ENCODE peak calls at places on chromosomes 3 and 15, in six cellular contexts. U, Y, M, K, S and G are unnamed samples.

GRCh38 chr15:87566236-87566635 is 690.3 kb downstream of the NTRK3 start:
- DNase-seq in U (no peak), Y (no peak), M (no peak), K (no peak), S (no peak), G (no peak)

GRCh38 chr15:27057904-27058645 is 87.1 kb downstream of the GABRG3 start:
- DNase-seq in U (no peak), Y (no peak), M (no peak), K (no peak), S (no peak), G (no peak)

GRCh38 chr3:99818818-99819217 is 1.2 kb downstream of the CMSS1 start:
- DNase-seq in U (no peak), Y (no peak), M (no peak), K (no peak), S (no peak), G (no peak)

GRCh38 chr3:134644731-134645514 is 5.9 kb downstream of the KY start:
- DNase-seq in U (no peak), Y (peak), M (peak), K (no peak), S (no peak), G (no peak)

GRCh38 chr3:177552051-177552450 is 354.8 kb upstream of the TBL1XR1 start:
- DNase-seq in U (no peak), Y (no peak), M (no peak), K (no peak), S (no peak), G (no peak)

GRCh38 chr15:68578960-68579935 is at the start of gene CORO2B:
- DNase-seq in U (no peak), Y (peak), M (peak), K (no peak), S (peak), G (peak)

GRCh38 chr3:71305246-71306206 is 278.0 kb downstream of the FOXP1 start:
- DNase-seq in U (no peak), Y (peak), M (peak), K (no peak), S (peak), G (peak)

GRCh38 chr3:190671658-190672057 is 157.8 kb downstream of the IL1RAP start:
- DNase-seq in U (no peak), Y (no peak), M (no peak), K (peak), S (peak), G (peak)

GRCh38 chr3:32816439-32817194 is 1.2 kb upstream of the TRIM71 start:
- DNase-seq in U (no peak), Y (peak), M (peak), K (peak), S (no peak), G (no peak)

GRCh38 chr3:38114052-38114874 is 22.7 kb downstream of the ACAA1 start:
- DNase-seq in U (peak), Y (no peak), M (no peak), K (no peak), S (no peak), G (no peak)

GRCh38 chr3:127479449-127479848 is 111.1 kb downstream of the TPRA1 start:
- DNase-seq in U (peak), Y (no peak), M (no peak), K (no peak), S (no peak), G (no peak)

GRCh38 chr15:68552773-68553172 is 26.0 kb upstream of the CORO2B start:
- DNase-seq in U (no peak), Y (no peak), M (no peak), K (no peak), S (peak), G (no peak)

GRCh38 chr3:55697177-55697865 is 210.2 kb upstream of the WNT5A start:
- DNase-seq in U (no peak), Y (no peak), M (no peak), K (no peak), S (no peak), G (no peak)

GRCh38 chr3:185754920-185755319 is 69.9 kb downstream of the IGF2BP2 start:
- DNase-seq in U (no peak), Y (no peak), M (no peak), K (no peak), S (no peak), G (no peak)

GRCh38 chr15:75104804-75105557 is 81.6 kb downstream of the PPCDC start:
- DNase-seq in U (no peak), Y (no peak), M (no peak), K (peak), S (peak), G (peak)

GRCh38 chr3:128278761-128279593 is 125.7 kb downstream of the EEFSEC start:
- DNase-seq in U (no peak), Y (peak), M (no peak), K (peak), S (peak), G (no peak)

GRCh38 chr3:41097896-41098496 is 101.3 kb upstream of the CTNNB1 start:
- DNase-seq in U (no peak), Y (no peak), M (no peak), K (no peak), S (no peak), G (no peak)

GRCh38 chr15:90340345-90340744 is 11.7 kb upstream of the ZNF774 start:
- DNase-seq in U (no peak), Y (no peak), M (no peak), K (no peak), S (no peak), G (peak)

GRCh38 chr15:43212299-43212698 is 8.5 kb downstream of the EPB42 start:
- DNase-seq in U (no peak), Y (no peak), M (no peak), K (no peak), S (no peak), G (no peak)

GRCh38 chr15:45114076-45114750 is at the start of the genes DUOX2 and DUOXA2:
- DNase-seq in U (no peak), Y (peak), M (no peak), K (no peak), S (no peak), G (no peak)

GRCh38 chr15:81021321-81021720 is 20.6 kb downstream of the TLNRD1 start:
- DNase-seq in U (no peak), Y (no peak), M (no peak), K (no peak), S (no peak), G (no peak)

GRCh38 chr15:58420579-58421043 is 11.2 kb upstream of the LIPC start:
- DNase-seq in U (no peak), Y (no peak), M (no peak), K (no peak), S (no peak), G (no peak)

GRCh38 chr3:125148836-125149235 is 63.7 kb downstream of the SLC12A8 start:
- DNase-seq in U (peak), Y (no peak), M (no peak), K (peak), S (peak), G (no peak)

GRCh38 chr3:151460240-151460639 is 621 bp downstream of the IGSF10 start:
- DNase-seq in U (no peak), Y (no peak), M (no peak), K (no peak), S (no peak), G (no peak)

GRCh38 chr3:160400048-160400630 is 689 bp downstream of the SMC4 start:
- DNase-seq in U (peak), Y (peak), M (peak), K (peak), S (peak), G (peak)

GRCh38 chr3:183698318-183698731 is 728 bp downstream of the YEATS2 start:
- DNase-seq in U (no peak), Y (peak), M (peak), K (peak), S (peak), G (peak)

GRCh38 chr3:149618151-149619123 is 39.4 kb downstream of the WWTR1 start:
- DNase-seq in U (peak), Y (no peak), M (no peak), K (no peak), S (no peak), G (no peak)

GRCh38 chr3:140552898-140553297 is 125.0 kb upstream of the TRIM42 start:
- DNase-seq in U (no peak), Y (no peak), M (no peak), K (peak), S (no peak), G (no peak)

GRCh38 chr3:99929409-99930139 is 111.9 kb downstream of the CMSS1 start:
- DNase-seq in U (no peak), Y (no peak), M (no peak), K (peak), S (peak), G (no peak)

GRCh38 chr3:196559826-196560225 is 8.5 kb downstream of the WDR53 start:
- DNase-seq in U (no peak), Y (no peak), M (no peak), K (peak), S (peak), G (no peak)

GRCh38 chr3:134860141-134860540 is 65.1 kb downstream of the EPHB1 start:
- DNase-seq in U (no peak), Y (no peak), M (no peak), K (no peak), S (no peak), G (no peak)

GRCh38 chr15:62475595-62475994 is 310.5 kb upstream of the C2CD4B start:
- DNase-seq in U (no peak), Y (no peak), M (no peak), K (no peak), S (no peak), G (no peak)

GRCh38 chr3:172625404-172625803 is 85.5 kb downstream of the NCEH1 start:
- DNase-seq in U (no peak), Y (no peak), M (no peak), K (peak), S (peak), G (no peak)

GRCh38 chr15:87118424-87118823 is 1038.8 kb downstream of the AGBL1 start:
- DNase-seq in U (no peak), Y (no peak), M (no peak), K (no peak), S (no peak), G (no peak)

GRCh38 chr15:90264649-90265048 is 823 bp upstream of the NGRN start:
- DNase-seq in U (no peak), Y (no peak), M (no peak), K (no peak), S (no peak), G (peak)

GRCh38 chr15:61989698-61990097 is 70.5 kb downstream of the VPS13C start:
- DNase-seq in U (no peak), Y (no peak), M (no peak), K (no peak), S (peak), G (no peak)

GRCh38 chr3:105502333-105502732 is 135.6 kb downstream of the ALCAM start:
- DNase-seq in U (no peak), Y (no peak), M (no peak), K (no peak), S (no peak), G (no peak)

GRCh38 chr15:73936181-73936580 is 9.9 kb downstream of the LOXL1 start:
- DNase-seq in U (peak), Y (peak), M (no peak), K (peak), S (peak), G (no peak)

GRCh38 chr15:47732243-47732642 is 14.9 kb downstream of the SEMA6D start:
- DNase-seq in U (no peak), Y (no peak), M (no peak), K (no peak), S (no peak), G (no peak)

GRCh38 chr15:40038654-40039543 is at the start of gene SRP14:
- DNase-seq in U (peak), Y (peak), M (peak), K (peak), S (peak), G (peak)
- TF ChIP-seq CTCF in U (peak), Y (peak), M (no peak), K (no peak), S (no peak), G (no peak)

DNA sequence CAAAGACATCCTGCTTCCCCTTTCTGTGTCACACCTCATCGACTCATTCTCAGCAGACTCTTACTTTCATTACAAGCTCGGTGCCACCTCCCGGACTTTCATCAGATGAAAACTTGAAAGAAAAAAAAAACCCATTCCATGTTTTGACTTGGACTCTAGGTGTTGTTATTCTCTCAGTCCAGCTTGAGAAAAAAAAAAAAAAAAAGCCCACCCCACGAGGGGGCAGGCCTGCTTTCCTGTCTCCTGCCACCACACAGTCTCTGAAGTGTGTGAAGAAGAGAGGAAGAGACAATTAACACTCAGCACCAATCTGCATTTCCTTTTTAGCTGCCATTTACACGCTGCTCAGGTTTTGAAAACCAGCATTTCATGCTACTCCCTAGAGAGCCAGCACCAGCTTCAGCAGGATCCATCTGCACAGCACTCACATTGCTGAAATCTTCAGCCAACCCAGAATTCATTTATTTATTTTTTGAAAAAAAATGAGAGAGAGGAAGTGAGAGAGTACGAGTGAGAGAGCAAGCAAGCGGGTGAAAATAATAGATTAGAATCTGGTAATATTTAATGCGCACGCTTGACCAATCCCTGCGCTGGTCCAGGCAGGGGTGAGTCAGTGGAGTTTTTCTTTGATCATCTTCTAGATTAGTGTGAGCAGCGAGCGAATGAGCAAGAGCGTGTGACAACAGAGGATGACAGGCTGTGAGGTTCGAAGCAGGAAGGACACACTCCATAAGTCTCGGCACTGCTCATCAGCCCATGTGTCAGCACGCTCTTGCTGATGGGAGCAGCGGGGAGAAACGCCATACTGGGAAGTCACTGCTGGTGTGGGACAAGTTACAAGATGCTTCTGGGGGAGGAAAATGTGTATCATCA is 23.5 kb downstream of the ZNF80 start:
- DNase-seq in U (no peak), Y (no peak), M (no peak), K (peak), S (peak), G (peak)
- TF ChIP-seq CTCF in U (no peak), Y (no peak), M (no peak), K (no peak), S (no peak), G (no peak)

GRCh38 chr3:46442591-46443530 is 21.8 kb downstream of the LTF start:
- DNase-seq in U (no peak), Y (peak), M (no peak), K (no peak), S (no peak), G (peak)
- TF ChIP-seq CTCF in U (no peak), Y (peak), M (peak), K (no peak), S (no peak), G (peak)

GRCh38 chr15:70762469-70763119 is 764 bp downstream of the UACA start:
- DNase-seq in U (peak), Y (peak), M (peak), K (peak), S (peak), G (peak)
- TF ChIP-seq CTCF in U (no peak), Y (no peak), M (no peak), K (no peak), S (no peak), G (no peak)

DNA sequence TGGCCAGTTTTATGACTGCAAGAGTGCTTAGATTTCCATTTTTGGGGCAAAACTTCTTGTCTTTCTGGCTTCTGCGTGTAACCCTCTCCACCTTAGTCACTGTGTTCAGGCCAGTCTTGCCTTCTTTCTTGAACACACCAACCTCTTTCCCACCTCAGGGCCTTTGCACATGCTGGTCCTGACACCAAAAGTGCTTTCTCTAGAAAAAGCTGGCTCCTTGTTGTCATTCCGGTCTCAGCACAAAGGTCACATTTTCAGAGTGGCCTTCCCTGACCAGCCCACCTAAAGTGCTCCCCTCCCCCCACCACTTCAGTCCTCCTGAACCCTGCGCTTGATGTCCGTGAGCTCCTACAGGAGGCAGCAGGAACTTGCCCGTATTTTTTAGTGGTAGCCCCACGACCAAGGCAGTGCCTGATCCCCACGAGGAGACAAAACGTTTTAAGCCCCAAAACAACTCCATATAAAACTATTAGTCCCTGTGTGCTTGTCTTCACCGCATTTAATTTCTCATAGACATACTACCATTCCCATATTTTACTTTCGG is 25.5 kb downstream of the CDCP1 start:
- DNase-seq in U (no peak), Y (no peak), M (no peak), K (no peak), S (no peak), G (no peak)
- TF ChIP-seq CTCF in U (no peak), Y (no peak), M (no peak), K (no peak), S (no peak), G (no peak)

GRCh38 chr15:29089731-29090616 is 179.6 kb downstream of the NSMCE3 start:
- DNase-seq in U (no peak), Y (peak), M (no peak), K (peak), S (peak), G (no peak)
- TF ChIP-seq CTCF in U (no peak), Y (peak), M (no peak), K (peak), S (peak), G (no peak)

GRCh38 chr3:194446754-194447153 is 40.0 kb downstream of the ATP13A3 start:
- DNase-seq in U (no peak), Y (no peak), M (no peak), K (no peak), S (no peak), G (no peak)
- TF ChIP-seq CTCF in U (no peak), Y (no peak), M (no peak), K (no peak), S (no peak), G (no peak)

DNA sequence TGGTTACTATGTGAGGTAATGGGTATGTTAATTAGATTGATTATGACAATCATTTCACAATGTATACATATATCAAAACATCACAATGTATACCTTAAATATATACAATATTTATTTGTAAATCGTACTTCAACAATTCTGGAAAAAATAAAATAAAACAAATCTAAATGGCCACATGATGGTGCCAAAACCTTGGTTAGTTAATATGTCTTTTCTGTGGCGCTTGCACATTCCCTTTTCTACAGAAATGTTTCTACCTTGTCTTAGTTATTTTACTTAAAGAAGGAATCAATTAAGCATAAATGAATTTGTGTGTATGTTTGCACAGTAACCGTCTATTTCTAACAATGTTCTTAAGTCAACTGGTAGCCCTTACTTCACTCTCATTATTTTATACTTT is 53.4 kb downstream of the OXSM start:
- DNase-seq in U (no peak), Y (no peak), M (no peak), K (peak), S (peak), G (no peak)
- TF ChIP-seq CTCF in U (no peak), Y (peak), M (peak), K (no peak), S (peak), G (no peak)

GRCh38 chr15:33458421-33458820 is 147.7 kb downstream of the RYR3 start:
- DNase-seq in U (no peak), Y (no peak), M (no peak), K (no peak), S (no peak), G (no peak)

GRCh38 chr15:33454996-33455395 is 144.2 kb downstream of the RYR3 start:
- DNase-seq in U (no peak), Y (no peak), M (no peak), K (no peak), S (no peak), G (no peak)

GRCh38 chr15:33454346-33454745 is 143.6 kb downstream of the RYR3 start:
- DNase-seq in U (no peak), Y (no peak), M (no peak), K (no peak), S (no peak), G (no peak)

GRCh38 chr15:33461671-33462070 is 150.9 kb downstream of the RYR3 start:
- DNase-seq in U (no peak), Y (no peak), M (no peak), K (no peak), S (no peak), G (no peak)

GRCh38 chr15:33460166-33460805 is 149.5 kb downstream of the RYR3 start:
- DNase-seq in U (no peak), Y (no peak), M (no peak), K (no peak), S (no peak), G (no peak)
- TF ChIP-seq CTCF in U (no peak), Y (no peak), M (no peak), K (no peak), S (no peak), G (no peak)